ENCODE peak calls at places on chromosomes 16 and 17, in four cellular contexts. T is heart left ventricle, R is prostate gland, K is adrenal gland. C is an unnamed sample.

GRCh38 chr17:5888811-5889210 is 181.4 kb upstream of the WSCD1 start:
- DNase-seq in R (no peak), K (no peak), T (no peak), C (no peak)

GRCh38 chr16:4075534-4075933 is 40.7 kb downstream of the ADCY9 start:
- DNase-seq in T (no peak), R (no peak), K (no peak), C (no peak)

GRCh38 chr17:19867094-19867653 is 562 bp downstream of the ULK2 start:
- DNase-seq in T (peak), K (peak), R (peak), C (peak)

GRCh38 chr17:8563981-8564602 is 66.4 kb downstream of the MYH10 start:
- DNase-seq in T (no peak), R (no peak), K (no peak), C (no peak)

GRCh38 chr16:88494335-88495154 is 41.5 kb downstream of the ZFPM1 start:
- DNase-seq in K (no peak), R (no peak), T (no peak), C (peak)

GRCh38 chr17:65074778-65075250 is 18.3 kb upstream of the GNA13 start:
- DNase-seq in T (peak), R (peak), K (peak), C (no peak)

GRCh38 chr17:48153711-48154642 is 46.4 kb downstream of the SNX11 start:
- DNase-seq in K (peak), T (no peak), R (no peak), C (peak)

GRCh38 chr17:1896243-1897163 is 66.7 kb downstream of the RPA1 start:
- DNase-seq in T (no peak), K (no peak), R (no peak), C (no peak)

DNA sequence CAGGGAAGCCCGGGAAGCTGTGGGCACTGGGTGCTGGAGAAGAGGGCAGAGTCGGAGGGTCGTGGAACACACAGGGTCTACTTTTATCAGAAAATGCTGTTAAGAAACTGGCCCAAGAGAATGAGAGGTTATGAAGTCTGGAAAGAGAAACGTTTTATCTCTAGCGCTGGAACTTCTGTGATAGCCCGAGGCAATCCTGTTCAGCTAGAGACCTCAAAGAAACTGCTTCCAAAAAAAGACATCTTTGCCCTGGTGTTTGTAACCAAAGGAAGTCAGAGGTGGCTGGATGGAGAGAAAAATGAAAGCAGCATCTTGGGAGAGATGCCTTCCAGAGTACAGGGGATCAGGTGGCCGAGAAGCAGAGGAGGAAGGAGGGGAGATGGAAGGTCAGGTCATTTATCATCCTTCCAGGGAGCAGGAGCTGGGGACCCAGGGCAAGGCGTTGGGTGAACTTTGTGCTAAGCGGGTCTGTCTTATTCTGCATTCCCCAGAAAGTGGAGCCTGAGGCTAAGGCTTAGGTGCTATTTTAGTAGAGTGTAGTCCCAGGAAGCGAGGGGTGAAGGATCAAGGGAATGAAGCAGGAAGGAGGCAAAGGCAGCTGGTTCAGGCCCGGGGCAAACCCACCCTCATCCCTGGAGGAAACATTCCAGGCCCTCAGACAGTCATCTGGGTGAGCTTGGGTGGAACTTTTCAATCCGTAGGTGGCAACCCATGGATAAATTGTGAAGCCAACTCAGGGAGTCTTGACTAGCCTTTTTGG is 66.5 kb downstream of the MGAT5B start:
- DNase-seq in R (no peak), T (no peak), K (no peak), C (no peak)
- TF ChIP-seq POLR2A in R (no peak), T (no peak), K (no peak), C (no peak)

GRCh38 chr17:16437083-16437482 is 21.7 kb downstream of the TRPV2 start:
- DNase-seq in R (no peak), T (no peak), K (no peak), C (no peak)
- TF ChIP-seq POLR2A in R (no peak), T (no peak), K (no peak), C (no peak)

DNA sequence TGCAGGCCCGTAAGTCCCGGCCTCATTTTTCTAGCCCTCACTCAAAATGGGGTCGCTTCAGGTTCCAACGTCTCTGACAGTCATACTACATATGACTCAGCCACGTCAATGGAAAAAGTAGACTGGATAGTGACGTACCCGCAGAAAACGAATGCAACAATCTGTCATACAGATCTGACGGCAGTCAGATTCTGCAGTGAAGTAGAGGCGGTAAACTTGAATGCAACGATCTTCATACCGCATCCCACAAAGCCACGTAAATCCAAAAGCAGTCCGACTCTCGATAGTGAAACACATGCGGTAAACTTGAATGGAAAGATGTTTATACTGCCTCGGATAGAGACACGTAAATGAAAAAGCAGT is 38.4 kb upstream of the ARL4D start:
- DNase-seq in K (peak), T (peak), R (peak), C (peak)
- TF ChIP-seq POLR2A in K (peak), T (no peak), R (peak), C (no peak)

GRCh38 chr17:80447790-80448189 is 28.6 kb downstream of the NPTX1 start:
- DNase-seq in R (no peak), T (no peak), K (no peak), C (no peak)

GRCh38 chr17:80449194-80449929 is 27.0 kb downstream of the NPTX1 start:
- DNase-seq in K (no peak), T (no peak), R (no peak), C (no peak)

GRCh38 chr17:80452173-80452915 is 24.1 kb downstream of the NPTX1 start:
- DNase-seq in R (no peak), K (no peak), T (no peak), C (no peak)

GRCh38 chr17:80451104-80451775 is 25.2 kb downstream of the NPTX1 start:
- DNase-seq in T (no peak), K (no peak), R (no peak), C (no peak)

GRCh38 chr17:80449930-80450576 is 26.4 kb downstream of the NPTX1 start:
- DNase-seq in T (no peak), R (no peak), K (no peak), C (no peak)
- TF ChIP-seq POLR2A in T (no peak), R (no peak), K (no peak), C (no peak)

GRCh38 chr17:31314788-31315105 is 893 bp upstream of the EVI2B start:
- DNase-seq in R (no peak), K (no peak), T (no peak), C (no peak)

GRCh38 chr17:31310877-31311276 is 3.0 kb downstream of the EVI2B start:
- DNase-seq in T (no peak), K (no peak), R (no peak), C (no peak)

GRCh38 chr17:31318298-31319190 is 2.9 kb downstream of the EVI2A start:
- DNase-seq in R (no peak), K (peak), T (peak), C (no peak)

GRCh38 chr17:31310260-31310659 is 3.6 kb downstream of the EVI2B start:
- DNase-seq in R (no peak), T (no peak), K (no peak), C (no peak)

DNA sequence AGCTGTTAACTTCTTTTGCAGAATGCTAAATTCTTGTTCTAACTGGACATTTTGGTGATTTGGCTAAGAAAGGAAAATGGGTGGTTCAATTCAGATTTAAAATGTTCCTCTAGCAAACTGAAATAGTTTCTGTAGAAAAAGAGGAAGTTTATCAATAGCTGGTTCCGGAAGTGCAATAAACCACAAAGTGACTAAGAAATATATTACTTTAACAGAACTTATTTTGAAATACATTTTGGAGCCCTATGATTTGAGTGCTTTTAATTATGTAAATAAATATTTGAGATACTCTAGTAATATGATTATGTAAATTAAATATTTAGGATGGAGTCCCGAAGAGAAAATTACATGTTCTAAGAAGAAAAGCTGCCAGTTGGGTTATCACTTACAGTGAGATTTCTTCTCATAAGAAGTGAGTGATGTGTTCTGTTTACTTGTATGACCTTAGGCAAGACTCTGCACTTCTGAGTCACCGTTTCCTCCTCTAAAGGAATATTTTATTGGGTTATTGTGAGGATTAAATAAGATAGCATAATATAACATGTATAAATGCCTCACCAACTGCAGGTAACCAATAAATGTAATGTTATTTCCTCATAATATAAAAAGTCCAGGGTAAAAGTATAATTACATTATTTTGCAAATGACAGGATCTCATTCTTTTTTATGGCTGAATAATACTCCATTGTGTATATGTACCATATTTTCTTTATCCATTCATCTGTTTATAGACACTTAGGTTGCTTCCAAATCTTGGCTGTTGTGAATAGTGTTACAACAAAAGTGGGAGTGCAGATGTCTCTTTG is at the start of gene EVI2B:
- DNase-seq in R (no peak), T (no peak), K (no peak), C (no peak)
- TF ChIP-seq POLR2A in R (no peak), T (no peak), K (no peak), C (no peak)

C was measured in erythroblast.